ENCODE peak calls at places on chromosomes 1 and 21, in six cellular contexts. X is A549, L is K562, Z is HepG2, V is GM12878, B is endothelial cell of umbilical vein. M is an unnamed sample.

GRCh38 chr1:98898901-98899300 is 105.8 kb downstream of the PLPPR5 start:
- DNase-seq in L (no peak), V (no peak), Z (no peak), B (no peak), X (no peak), M (no peak)

GRCh38 chr1:99682291-99682751 is 36.4 kb downstream of the PALMD start:
- DNase-seq in V (no peak), L (no peak), B (peak), X (peak), Z (no peak), M (no peak)

GRCh38 chr21:18147678-18148077 is 97.0 kb upstream of the CHODL start:
- DNase-seq in V (no peak), B (no peak), L (no peak), X (no peak), Z (no peak), M (no peak)

GRCh38 chr1:151707541-151708065 is 9.0 kb downstream of the CELF3 start:
- DNase-seq in V (no peak), L (no peak), Z (no peak), B (no peak), X (no peak), M (no peak)

GRCh38 chr1:161119379-161120061 is 1.6 kb downstream of the NIT1 start:
- DNase-seq in L (peak), B (peak), V (no peak), X (peak), Z (no peak), M (peak)

GRCh38 chr1:79151006-79151796 is 144.7 kb upstream of the ADGRL4 start:
- DNase-seq in L (no peak), V (no peak), B (peak), Z (no peak), X (no peak), M (no peak)

GRCh38 chr1:50529510-50529909 is 106.3 kb upstream of the DMRTA2 start:
- DNase-seq in B (no peak), L (no peak), Z (no peak), X (no peak), V (no peak), M (no peak)

GRCh38 chr1:206005234-206005633 is 2.0 kb upstream of the RAB7B start:
- DNase-seq in X (no peak), L (no peak), B (no peak), Z (no peak), V (no peak), M (no peak)

GRCh38 chr1:167650266-167651160 is 20.5 kb downstream of the RCSD1 start:
- DNase-seq in B (no peak), V (no peak), L (no peak), X (no peak), Z (no peak), M (peak)

GRCh38 chr1:178093958-178094751 is at the start of gene RASAL2:
- DNase-seq in Z (peak), L (peak), X (peak), B (peak), V (no peak), M (peak)

GRCh38 chr1:246425139-246425794 is 81.8 kb downstream of the SMYD3 start:
- DNase-seq in L (peak), Z (no peak), B (no peak), V (no peak), X (no peak), M (no peak)

GRCh38 chr1:221122501-221122900 is 243.3 kb downstream of the HLX start:
- DNase-seq in X (no peak), B (no peak), L (no peak), Z (no peak), V (no peak), M (no peak)

GRCh38 chr1:37989381-37989930 is 366 bp downstream of the SF3A3 start:
- DNase-seq in X (no peak), Z (no peak), B (no peak), L (peak), V (no peak), M (peak)

GRCh38 chr21:31973402-31973944 is 100.7 kb downstream of the HUNK start:
- DNase-seq in B (no peak), X (no peak), Z (no peak), L (no peak), V (no peak), M (no peak)

GRCh38 chr1:234591131-234591530 is 18.8 kb downstream of the IRF2BP2 start:
- DNase-seq in Z (no peak), B (no peak), V (no peak), X (no peak), L (no peak), M (no peak)

GRCh38 chr1:201383647-201384405 is 6.3 kb upstream of the TNNT2 start:
- DNase-seq in L (no peak), X (no peak), B (no peak), Z (no peak), V (no peak), M (no peak)

GRCh38 chr1:206578115-206578935 is 33.9 kb downstream of the EIF2D start:
- DNase-seq in L (no peak), Z (no peak), B (no peak), V (no peak), X (no peak), M (no peak)

GRCh38 chr1:111467805-111468716 is 5.7 kb upstream of the C1orf162 start:
- DNase-seq in B (no peak), X (no peak), V (no peak), L (peak), Z (no peak), M (no peak)

GRCh38 chr1:27071049-27071416 is 58.4 kb upstream of the TENT5B start:
- DNase-seq in V (no peak), X (no peak), Z (no peak), L (no peak), B (no peak), M (no peak)

GRCh38 chr1:96660503-96660902 is 61.1 kb upstream of the PTBP2 start:
- DNase-seq in X (no peak), B (no peak), Z (no peak), L (no peak), V (no peak), M (no peak)

GRCh38 chr1:7121622-7121988 is 336.4 kb downstream of the CAMTA1 start:
- DNase-seq in V (no peak), X (no peak), B (no peak), Z (no peak), L (no peak), M (no peak)

GRCh38 chr1:36492491-36492890 is 9.8 kb upstream of the CSF3R start:
- DNase-seq in X (no peak), Z (no peak), V (no peak), B (no peak), L (peak), M (no peak)

GRCh38 chr1:183804916-183805734 is at the start of gene RGL1:
- DNase-seq in Z (peak), X (peak), B (peak), V (no peak), L (no peak), M (peak)

GRCh38 chr21:40687625-40688024 is 159.3 kb downstream of the DSCAM start:
- DNase-seq in X (no peak), B (no peak), L (no peak), Z (no peak), V (no peak), M (no peak)

GRCh38 chr1:103108525-103109150 is 316 bp upstream of the COL11A1 start:
- DNase-seq in X (no peak), L (no peak), B (no peak), V (no peak), Z (no peak), M (no peak)

GRCh38 chr1:37323486-37324377 is 150.6 kb upstream of the ZC3H12A start:
- DNase-seq in L (peak), B (peak), Z (peak), X (peak), V (no peak), M (peak)

GRCh38 chr1:212155219-212155618 is 119.7 kb downstream of the DTL start:
- DNase-seq in B (no peak), Z (no peak), L (no peak), V (no peak), X (no peak), M (no peak)

GRCh38 chr1:212152308-212152693 is 116.8 kb downstream of the DTL start:
- DNase-seq in B (peak), L (peak), X (no peak), V (no peak), Z (no peak), M (peak)

GRCh38 chr1:212157252-212157651 is 121.7 kb downstream of the DTL start:
- DNase-seq in V (no peak), X (no peak), L (no peak), B (no peak), Z (no peak), M (no peak)

GRCh38 chr1:212152869-212153268 is 117.3 kb downstream of the DTL start:
- DNase-seq in X (no peak), L (no peak), B (no peak), Z (no peak), V (no peak), M (no peak)

GRCh38 chr1:212153635-212154034 is 118.1 kb downstream of the DTL start:
- DNase-seq in V (no peak), X (no peak), L (peak), Z (no peak), B (no peak), M (no peak)
- TF ChIP-seq MYC in V (no peak), X (no peak), L (no peak), Z (no peak), B (no peak), M (no peak)

GRCh38 chr21:14734191-14734590 is 188.1 kb upstream of the SAMSN1 start:
- DNase-seq in V (no peak), X (no peak), B (no peak), L (no peak), Z (no peak), M (peak)
- TF ChIP-seq MAX in V (no peak), X (no peak), B (no peak), L (no peak), Z (no peak), M (no peak)

GRCh38 chr1:74652711-74653131 is 20.9 kb downstream of the ERICH3 start:
- DNase-seq in Z (no peak), V (peak), X (no peak), L (no peak), B (no peak), M (peak)
- TF ChIP-seq MYC in Z (no peak), V (no peak), X (no peak), L (no peak), B (no peak), M (no peak)

GRCh38 chr21:34910396-34910795 is 138.7 kb downstream of the RUNX1 start:
- DNase-seq in B (no peak), X (no peak), Z (peak), L (no peak), V (no peak), M (no peak)
- TF ChIP-seq MAX in B (no peak), X (no peak), Z (no peak), L (no peak), V (no peak), M (no peak)

M was measured in NB4.